ENCODE peak calls at places on chromosomes 1 and 21, in four cellular contexts. G, Q, W and J are unnamed samples.

GRCh38 chr21:43622796-43623195 is 36.5 kb downstream of the HSF2BP start:
- DNase-seq in G (no peak), Q (no peak), W (no peak), J (no peak)

GRCh38 chr1:15167386-15167785 is 13.8 kb downstream of the TMEM51 start:
- DNase-seq in G (no peak), Q (no peak), W (no peak), J (no peak)

GRCh38 chr1:156858959-156859522 is at the start of gene INSRR:
- DNase-seq in G (no peak), Q (no peak), W (no peak), J (no peak)

GRCh38 chr21:31248598-31248997 is 95.5 kb downstream of the TIAM1 start:
- DNase-seq in G (no peak), Q (no peak), W (no peak), J (no peak)

GRCh38 chr1:197180252-197180878 is 33.9 kb upstream of the ASPM start:
- DNase-seq in G (peak; percentile 67), Q (no peak), W (no peak), J (no peak)

GRCh38 chr1:32891241-32891570 is 4.9 kb downstream of the HPCA start:
- DNase-seq in G (no peak), Q (no peak), W (no peak), J (no peak)

GRCh38 chr1:169105434-169106094 is 926 bp upstream of the ATP1B1 start:
- DNase-seq in G (no peak), Q (no peak), W (peak; percentile 7), J (peak; percentile 99)

GRCh38 chr1:88566615-88567387 is 117.3 kb upstream of the PKN2 start:
- DNase-seq in G (no peak), Q (no peak), W (no peak), J (no peak)

GRCh38 chr1:9473032-9473792 is 66.1 kb upstream of the SLC25A33 start:
- DNase-seq in G (peak; percentile 68), Q (no peak), W (no peak), J (peak; percentile 10)

GRCh38 chr1:156072251-156072650 is 10.0 kb downstream of the MEX3A start:
- DNase-seq in G (no peak), Q (no peak), W (no peak), J (no peak)

GRCh38 chr1:46488343-46489168 is 1.1 kb upstream of the DMBX1 start:
- DNase-seq in G (no peak), Q (no peak), W (no peak), J (no peak)

GRCh38 chr1:112508242-112509004 is at the start of gene WNT2B:
- DNase-seq in G (no peak), Q (no peak), W (peak; percentile 38), J (peak; percentile 40)

GRCh38 chr1:31869473-31869872 is 53.7 kb upstream of the SPOCD1 start:
- DNase-seq in G (no peak), Q (no peak), W (no peak), J (no peak)

GRCh38 chr1:168213349-168213748 is 12.5 kb upstream of the SFT2D2 start:
- DNase-seq in G (no peak), Q (no peak), W (no peak), J (no peak)

GRCh38 chr1:41662656-41663437 is 178.4 kb upstream of the EDN2 start:
- DNase-seq in G (no peak), Q (peak; percentile 29), W (peak; percentile 40), J (peak; percentile 48)

GRCh38 chr1:154955039-154955717 is 721 bp downstream of the PBXIP1 start:
- DNase-seq in G (no peak), Q (peak; percentile 75), W (peak; percentile 77), J (no peak)

GRCh38 chr1:208090776-208091291 is 153.3 kb downstream of the PLXNA2 start:
- DNase-seq in G (no peak), Q (no peak), W (no peak), J (no peak)